ENCODE peak calls at places on chromosomes 6 and 20, in five cellular contexts. A is CD8-positive, alpha-beta T cell; H is tibial nerve; Q is tibial artery; N is left ventricle myocardium inferior. O is an unnamed sample.

GRCh38 chr6:42142118-42142835 is at the start of gene C6orf132:
- DNase-seq in H (no peak), Q (peak; percentile 70), A (no peak), N (no peak), O (no peak)

GRCh38 chr6:45577836-45578504 is 200.2 kb upstream of the SUPT3H start:
- DNase-seq in Q (no peak), A (no peak), N (no peak), H (no peak), O (no peak)

GRCh38 chr20:25984933-25985332 is 288.3 kb upstream of the ZNF337 start:
- DNase-seq in A (peak; percentile 56), N (peak; percentile 58), H (no peak), Q (peak; percentile 82), O (peak; percentile 53)

GRCh38 chr6:169169375-169169774 is 84.3 kb downstream of the THBS2 start:
- DNase-seq in A (no peak), N (no peak), H (no peak), Q (peak; percentile 65), O (no peak)

GRCh38 chr20:17619351-17620093 is 49.6 kb downstream of the DSTN start:
- DNase-seq in H (peak; percentile 7), N (no peak), A (no peak), Q (peak; percentile 62), O (peak; percentile 36)

GRCh38 chr6:89050155-89050554 is 30.4 kb upstream of the PNRC1 start:
- DNase-seq in H (peak; percentile 56), A (no peak), N (peak; percentile 40), Q (peak; percentile 76), O (no peak)

GRCh38 chr20:62688083-62688482 is 20.6 kb upstream of the NTSR1 start:
- DNase-seq in Q (no peak), H (no peak), N (no peak), A (no peak), O (no peak)

GRCh38 chr20:11937230-11937629 is 19.5 kb downstream of the BTBD3 start:
- DNase-seq in N (no peak), A (no peak), Q (no peak), H (no peak), O (no peak)

GRCh38 chr6:50270427-50270826 is 220.7 kb upstream of the DEFB112 start:
- DNase-seq in N (no peak), Q (no peak), A (no peak), H (no peak), O (no peak)

GRCh38 chr6:37669306-37669705 is 28.4 kb downstream of the MDGA1 start:
- DNase-seq in N (no peak), A (no peak), Q (no peak), H (no peak), O (no peak)

GRCh38 chr6:157020398-157021266 is 243.5 kb downstream of the ARID1B start:
- DNase-seq in Q (no peak), N (peak; percentile 66), A (peak; percentile 57), H (no peak), O (peak; percentile 42)

GRCh38 chr6:367891-368630 is 23.5 kb upstream of the IRF4 start:
- DNase-seq in A (no peak), H (no peak), N (no peak), Q (peak; percentile 53), O (no peak)

GRCh38 chr6:79702701-79703100 is 71.6 kb downstream of the SH3BGRL2 start:
- DNase-seq in N (no peak), A (no peak), H (no peak), Q (no peak), O (no peak)

GRCh38 chr20:50323777-50324604 is 133.4 kb downstream of the CEBPB start:
- DNase-seq in H (no peak), Q (no peak), N (no peak), A (no peak), O (no peak)

GRCh38 chr20:31715766-31716165 is 6.9 kb downstream of the BCL2L1 start:
- DNase-seq in Q (no peak), H (no peak), N (no peak), A (no peak), O (no peak)

GRCh38 chr6:16737389-16737788 is 23.9 kb downstream of the ATXN1 start:
- DNase-seq in Q (no peak), N (no peak), A (no peak), H (no peak), O (no peak)

GRCh38 chr20:5636841-5637240 is 113.4 kb upstream of the SHLD1 start:
- DNase-seq in Q (no peak), H (no peak), N (no peak), A (no peak), O (no peak)

GRCh38 chr6:145086197-145086596 is 649.1 kb downstream of the EPM2A start:
- DNase-seq in H (no peak), Q (peak; percentile 64), N (no peak), A (no peak), O (no peak)

GRCh38 chr6:79498842-79499241 is 38.4 kb downstream of the LCA5 start:
- DNase-seq in N (no peak), H (no peak), A (no peak), Q (no peak), O (no peak)

GRCh38 chr6:35919827-35920751 is 809 bp downstream of the SRPK1 start:
- DNase-seq in Q (no peak), H (no peak), A (peak; percentile 53), N (no peak), O (no peak)

GRCh38 chr6:137892271-137892708 is 25.2 kb downstream of the TNFAIP3 start:
- DNase-seq in H (no peak), N (no peak), A (no peak), Q (no peak), O (no peak)

GRCh38 chr6:33124525-33124901 is 48.7 kb downstream of the HLA-DPB1 start:
- DNase-seq in N (no peak), A (no peak), Q (no peak), H (no peak), O (no peak)

GRCh38 chr6:33123732-33124524 is 48.1 kb downstream of the HLA-DPB1 start:
- DNase-seq in N (no peak), H (no peak), A (no peak), Q (no peak), O (no peak)

GRCh38 chr6:33124947-33125346 is 49.2 kb downstream of the HLA-DPB1 start:
- DNase-seq in A (no peak), N (no peak), H (no peak), Q (no peak), O (no peak)

GRCh38 chr6:33128318-33128717 is 52.5 kb downstream of the HLA-DPB1 start:
- DNase-seq in H (no peak), A (no peak), Q (no peak), N (no peak), O (no peak)

GRCh38 chr6:33126101-33126714 is 50.4 kb downstream of the HLA-DPB1 start:
- DNase-seq in A (peak; percentile 47), Q (no peak), N (peak; percentile 73), H (peak; percentile 44), O (peak; percentile 47)
- TF ChIP-seq CTCF in A (peak; percentile 59), Q (peak; percentile 38), N (peak; percentile 77), H (peak; percentile 27), O (peak; percentile 55)

GRCh38 chr6:34888441-34888820 is 589 bp upstream of the TAF11 start:
- DNase-seq in A (no peak), N (no peak), Q (no peak), H (no peak), O (no peak)

GRCh38 chr6:34894693-34895092 is 5.6 kb downstream of the ANKS1A start:
- DNase-seq in H (no peak), A (no peak), Q (no peak), N (no peak), O (no peak)

GRCh38 chr6:34888874-34889555 is at the start of gene ANKS1A:
- DNase-seq in N (peak; percentile 84), H (peak; percentile 63), A (peak; percentile 91), Q (peak; percentile 84), O (peak; percentile 83)

GRCh38 chr6:34890526-34890910 is 1.5 kb downstream of the ANKS1A start:
- DNase-seq in H (no peak), A (no peak), N (no peak), Q (no peak), O (no peak)

GRCh38 chr6:34891296-34891695 is 2.2 kb downstream of the ANKS1A start:
- DNase-seq in Q (no peak), A (no peak), H (no peak), N (no peak), O (no peak)
- H3K4me3 ChIP-seq in Q (no peak overlapping the region), A (no peak overlapping the region), H (no peak overlapping the region), N (peak overlapping the region; percentile 85), O (peak overlapping the region; percentile 96)

GRCh38 chr6:121549741-121550140 is 114.3 kb downstream of the GJA1 start:
- DNase-seq in A (no peak), Q (no peak), H (no peak), N (no peak), O (no peak)

GRCh38 chr6:121544691-121545090 is 109.2 kb downstream of the GJA1 start:
- DNase-seq in N (no peak), H (no peak), A (no peak), Q (no peak), O (no peak)

GRCh38 chr6:121550491-121551010 is 115.1 kb downstream of the GJA1 start:
- DNase-seq in H (no peak), N (no peak), Q (no peak), A (no peak), O (no peak)

DNA sequence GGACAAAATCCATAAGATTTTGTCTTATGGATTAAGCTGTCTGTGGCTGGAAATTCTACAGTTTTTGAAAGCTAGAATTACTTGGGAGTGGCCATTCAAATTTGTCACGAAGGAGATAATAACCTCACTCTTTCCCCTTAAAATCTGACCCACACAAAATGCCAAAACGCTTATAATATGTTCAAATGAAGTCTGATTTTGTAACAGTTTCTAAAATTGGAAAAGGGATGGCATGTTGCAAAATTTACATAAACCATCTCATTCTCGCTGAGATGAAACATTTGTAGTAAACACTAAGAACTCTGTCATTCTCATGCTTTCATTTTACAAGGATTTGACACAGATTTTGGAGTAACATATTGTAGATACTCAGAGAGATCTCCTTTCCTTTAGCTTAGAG is 112.7 kb downstream of the GJA1 start:
- DNase-seq in A (no peak), N (no peak), H (no peak), Q (no peak), O (no peak)
- H3K27ac ChIP-seq in A (no peak overlapping the region), N (no peak overlapping the region), H (no peak overlapping the region), Q (peak overlapping the region; percentile 18), O (no peak overlapping the region)

DNA sequence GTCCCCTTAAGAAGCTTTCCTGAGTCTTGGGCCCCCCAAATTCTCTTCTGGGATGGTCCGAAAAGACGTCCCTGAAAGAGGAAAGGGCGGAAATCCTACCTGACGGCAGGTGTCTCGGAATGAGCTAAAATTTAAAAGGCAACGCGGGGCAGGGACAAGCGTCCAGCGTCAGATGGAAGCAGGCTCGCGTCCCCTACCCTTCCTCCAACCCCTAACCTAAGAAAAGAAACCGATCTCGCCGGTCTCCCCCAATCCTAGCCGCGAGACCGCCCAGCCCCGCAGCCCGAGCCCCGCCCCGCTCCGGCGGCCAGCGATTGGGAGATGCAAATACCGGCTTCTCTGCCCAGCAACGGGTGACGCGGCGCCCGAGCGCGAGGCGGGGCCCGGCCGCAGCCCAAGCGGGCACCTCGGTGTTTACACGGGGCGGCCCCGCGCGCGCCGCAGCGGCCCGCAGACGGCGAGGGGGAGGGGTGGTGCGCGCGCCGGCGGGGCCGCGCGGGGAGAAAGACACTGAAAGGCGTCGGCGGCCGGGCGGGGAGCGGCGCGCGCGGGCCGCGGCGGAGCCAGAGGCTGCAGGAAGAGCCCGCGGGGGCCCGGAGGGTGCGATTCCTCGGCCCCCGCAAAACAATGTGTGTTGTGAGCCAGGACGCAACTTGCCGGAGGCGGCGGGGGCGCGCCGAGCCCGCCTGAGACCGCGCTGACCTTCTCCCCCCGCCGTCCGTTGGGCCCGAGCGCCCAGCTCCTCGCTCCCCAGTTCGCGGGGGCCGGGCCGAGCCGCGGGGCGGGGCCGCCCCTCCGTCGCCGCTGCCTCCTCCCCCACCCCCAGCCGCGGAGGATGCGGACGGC is at the start of gene SOX12:
- DNase-seq in Q (peak; percentile 99), N (peak; percentile 98), A (peak; percentile 95), H (peak; percentile 97), O (peak; percentile 99)
- TF ChIP-seq CTCF in Q (no peak), N (no peak), A (no peak), H (no peak), O (no peak)

GRCh38 chr6:44456966-44457292 is 69.4 kb downstream of the CDC5L start:
- DNase-seq in N (no peak), H (no peak), Q (no peak), A (no peak), O (no peak)
- H3K4me3 ChIP-seq in N (peak overlapping the region; percentile 37), H (no peak overlapping the region), Q (no peak overlapping the region), A (no peak overlapping the region), O (peak overlapping the region; percentile 11)